ENCODE peak calls at places on chromosomes 16 and 17, in five cellular contexts. One of them, this sample, is unnamed.
A peak's percentile ranks its signal among the peaks of the same experiment; 100 is the strongest.

GRCh38 chr17:48484256-48484655 is 46.6 kb downstream of the HOXB1 start:
- DNase-seq in esophagus squamous epithelium: no peak
- DNase-seq in uterus: no peak
- DNase-seq in HCT116: no peak
- DNase-seq in IMR-90: peak; percentile 76
- DNase-seq in this sample: no peak

GRCh38 chr16:69863882-69864281 is 87.3 kb upstream of the CLEC18A start:
- DNase-seq in esophagus squamous epithelium: no peak
- DNase-seq in uterus: no peak
- DNase-seq in HCT116: no peak
- DNase-seq in IMR-90: no peak
- DNase-seq in this sample: no peak

GRCh38 chr16:71542377-71542776 is 16.2 kb downstream of the CHST4 start:
- DNase-seq in esophagus squamous epithelium: no peak
- DNase-seq in uterus: no peak
- DNase-seq in HCT116: peak; percentile 60
- DNase-seq in IMR-90: peak; percentile 6
- DNase-seq in this sample: no peak

GRCh38 chr17:2400474-2400866 is 390 bp downstream of the MNT start:
- DNase-seq in esophagus squamous epithelium: no peak
- DNase-seq in uterus: peak; percentile 56
- DNase-seq in HCT116: no peak
- DNase-seq in IMR-90: no peak
- DNase-seq in this sample: no peak

GRCh38 chr17:60421273-60422161 is 772 bp upstream of the CHCT1 start:
- DNase-seq in esophagus squamous epithelium: no peak
- DNase-seq in uterus: peak; percentile 65
- DNase-seq in HCT116: no peak
- DNase-seq in IMR-90: peak; percentile 33
- DNase-seq in this sample: peak; percentile 37

GRCh38 chr16:20114356-20114755 is 40.7 kb upstream of the GPR139 start:
- DNase-seq in esophagus squamous epithelium: no peak
- DNase-seq in uterus: no peak
- DNase-seq in HCT116: peak; percentile 53
- DNase-seq in IMR-90: no peak
- DNase-seq in this sample: no peak

GRCh38 chr17:76077582-76078110 is 1.3 kb upstream of the ZACN start:
- DNase-seq in esophagus squamous epithelium: no peak
- DNase-seq in uterus: no peak
- DNase-seq in HCT116: no peak
- DNase-seq in IMR-90: no peak
- DNase-seq in this sample: no peak

GRCh38 chr17:31877911-31878702 is 19.1 kb upstream of the COPRS start:
- DNase-seq in esophagus squamous epithelium: no peak
- DNase-seq in uterus: no peak
- DNase-seq in HCT116: no peak
- DNase-seq in IMR-90: peak; percentile 49
- DNase-seq in this sample: no peak

GRCh38 chr17:72764632-72765041 is 327.9 kb downstream of the SLC39A11 start:
- DNase-seq in esophagus squamous epithelium: no peak
- DNase-seq in uterus: no peak
- DNase-seq in HCT116: no peak
- DNase-seq in IMR-90: peak; percentile 62
- DNase-seq in this sample: no peak

GRCh38 chr16:2296662-2297505 is 29.0 kb upstream of the RNPS1 start:
- DNase-seq in esophagus squamous epithelium: no peak
- DNase-seq in uterus: no peak
- DNase-seq in HCT116: peak; percentile 8
- DNase-seq in IMR-90: no peak
- DNase-seq in this sample: no peak

GRCh38 chr17:58339775-58340622 is 11.4 kb upstream of the TSPOAP1 start:
- DNase-seq in esophagus squamous epithelium: no peak
- DNase-seq in uterus: no peak
- DNase-seq in HCT116: no peak
- DNase-seq in IMR-90: no peak
- DNase-seq in this sample: no peak

GRCh38 chr17:77914440-77915254 is 43.9 kb upstream of the TNRC6C start:
- DNase-seq in esophagus squamous epithelium: no peak
- DNase-seq in uterus: no peak
- DNase-seq in HCT116: peak; percentile 7
- DNase-seq in IMR-90: no peak
- DNase-seq in this sample: no peak

GRCh38 chr17:65593870-65594584 is 32.6 kb upstream of the AXIN2 start:
- DNase-seq in esophagus squamous epithelium: no peak
- DNase-seq in uterus: no peak
- DNase-seq in HCT116: no peak
- DNase-seq in IMR-90: peak; percentile 13
- DNase-seq in this sample: no peak

GRCh38 chr16:12682441-12682840 is 121.2 kb downstream of the CPPED1 start:
- DNase-seq in esophagus squamous epithelium: no peak
- DNase-seq in uterus: no peak
- DNase-seq in HCT116: no peak
- DNase-seq in IMR-90: no peak
- DNase-seq in this sample: no peak

GRCh38 chr16:86075488-86075785 is 176.5 kb downstream of the IRF8 start:
- DNase-seq in esophagus squamous epithelium: no peak
- DNase-seq in uterus: no peak
- DNase-seq in HCT116: no peak
- DNase-seq in IMR-90: peak; percentile 59
- DNase-seq in this sample: no peak

GRCh38 chr16:1746693-1747195 is 24.6 kb downstream of the NME3 start:
- DNase-seq in esophagus squamous epithelium: no peak
- DNase-seq in uterus: no peak
- DNase-seq in HCT116: no peak
- DNase-seq in IMR-90: no peak
- DNase-seq in this sample: no peak

GRCh38 chr17:77783991-77784820 is 174.3 kb upstream of the TNRC6C start:
- DNase-seq in esophagus squamous epithelium: no peak
- DNase-seq in uterus: no peak
- DNase-seq in HCT116: no peak
- DNase-seq in IMR-90: no peak
- DNase-seq in this sample: no peak

GRCh38 chr16:918068-918467 is 52.7 kb downstream of the LMF1 start:
- DNase-seq in esophagus squamous epithelium: no peak
- DNase-seq in uterus: no peak
- DNase-seq in HCT116: no peak
- DNase-seq in IMR-90: peak; percentile 11
- DNase-seq in this sample: no peak

GRCh38 chr17:49763735-49764558 is at the start of gene FAM117A:
- DNase-seq in esophagus squamous epithelium: peak; percentile 95
- DNase-seq in uterus: peak; percentile 96
- DNase-seq in HCT116: peak; percentile 100
- DNase-seq in IMR-90: peak; percentile 96
- DNase-seq in this sample: peak; percentile 95
- TF ChIP-seq POLR2A in esophagus squamous epithelium: no peak
- TF ChIP-seq POLR2A in uterus: peak; percentile 68
- TF ChIP-seq POLR2A in HCT116: peak; percentile 74
- TF ChIP-seq POLR2A in IMR-90: peak; percentile 46
- TF ChIP-seq POLR2A in this sample: peak; percentile 68

GRCh38 chr17:6467567-6467966 is 23.3 kb downstream of the PIMREG start:
- DNase-seq in esophagus squamous epithelium: no peak
- DNase-seq in uterus: no peak
- DNase-seq in HCT116: no peak
- DNase-seq in IMR-90: no peak
- DNase-seq in this sample: no peak

GRCh38 chr17:6465206-6466003 is 21.1 kb downstream of the PIMREG start:
- DNase-seq in esophagus squamous epithelium: no peak
- DNase-seq in uterus: no peak
- DNase-seq in HCT116: no peak
- DNase-seq in IMR-90: no peak
- DNase-seq in this sample: no peak

GRCh38 chr17:6470751-6471521 is 26.7 kb downstream of the PIMREG start:
- DNase-seq in esophagus squamous epithelium: no peak
- DNase-seq in uterus: no peak
- DNase-seq in HCT116: no peak
- DNase-seq in IMR-90: no peak
- DNase-seq in this sample: no peak

GRCh38 chr17:6470146-6470718 is 26.0 kb downstream of the PIMREG start:
- DNase-seq in esophagus squamous epithelium: no peak
- DNase-seq in uterus: no peak
- DNase-seq in HCT116: no peak
- DNase-seq in IMR-90: no peak
- DNase-seq in this sample: no peak

DNA sequence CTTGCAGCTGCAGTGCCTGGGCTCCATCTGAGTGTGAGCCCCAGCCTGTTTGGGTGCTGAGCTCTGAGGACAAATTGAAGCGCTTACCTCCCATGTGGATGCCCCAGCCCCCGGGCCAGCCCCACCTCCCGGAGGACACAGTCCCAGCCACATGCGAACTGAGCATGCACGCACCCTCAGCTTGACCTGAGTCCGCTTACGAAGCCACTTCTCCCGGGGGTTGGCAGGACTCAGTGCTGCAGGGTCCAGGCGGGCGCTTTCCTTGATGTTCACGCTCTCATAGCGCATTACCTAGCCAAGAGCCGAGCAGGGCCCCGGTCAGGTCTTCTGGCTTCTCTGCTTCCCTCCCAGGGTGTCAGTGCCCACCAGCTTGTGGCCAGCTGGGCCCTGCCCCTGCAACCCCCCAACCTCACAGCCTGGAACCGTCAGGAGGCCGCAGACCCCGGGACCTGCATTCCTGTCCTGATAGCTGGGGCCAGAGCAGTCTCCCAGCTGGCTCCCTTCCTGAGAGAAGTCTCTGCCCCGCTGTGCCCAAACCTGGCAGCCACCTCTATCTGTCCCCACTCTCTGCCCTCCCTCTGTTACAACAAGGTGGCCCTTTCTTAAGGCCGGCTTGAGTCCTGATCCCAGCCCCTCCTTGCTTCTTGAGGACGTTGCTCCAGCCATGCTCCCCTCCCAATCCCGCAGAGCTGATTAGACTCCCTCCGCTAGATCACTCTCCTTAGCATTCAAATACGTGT is 24.0 kb downstream of the PIMREG start:
- DNase-seq in esophagus squamous epithelium: no peak
- DNase-seq in uterus: no peak
- DNase-seq in HCT116: no peak
- DNase-seq in IMR-90: no peak
- DNase-seq in this sample: no peak
- H3K27me3 ChIP-seq in esophagus squamous epithelium: no peaks in the 10 kb centered on the region
- H3K27me3 ChIP-seq in uterus: no peaks in the 10 kb centered on the region
- H3K27me3 ChIP-seq in HCT116: no peaks in the 10 kb centered on the region
- H3K27me3 ChIP-seq in IMR-90: no peaks in the 10 kb centered on the region
- H3K27me3 ChIP-seq in this sample: no peaks in the 10 kb centered on the region

GRCh38 chr17:64349949-64350348 is 40.7 kb downstream of the PECAM1 start:
- DNase-seq in esophagus squamous epithelium: no peak
- DNase-seq in uterus: no peak
- DNase-seq in HCT116: no peak
- DNase-seq in IMR-90: no peak
- DNase-seq in this sample: no peak
- TF ChIP-seq POLR2A in esophagus squamous epithelium: no peak
- TF ChIP-seq POLR2A in uterus: no peak
- TF ChIP-seq POLR2A in HCT116: no peak
- TF ChIP-seq POLR2A in IMR-90: no peak
- TF ChIP-seq POLR2A in this sample: no peak

GRCh38 chr17:42118126-42118510 is 3.0 kb downstream of the KAT2A start:
- DNase-seq in esophagus squamous epithelium: no peak
- DNase-seq in uterus: no peak
- DNase-seq in HCT116: no peak
- DNase-seq in IMR-90: no peak
- DNase-seq in this sample: no peak
- H3K27me3 ChIP-seq in esophagus squamous epithelium: no peaks in the 10 kb centered on the region
- H3K27me3 ChIP-seq in uterus: no peaks in the 10 kb centered on the region
- H3K27me3 ChIP-seq in HCT116: no peaks in the 10 kb centered on the region
- H3K27me3 ChIP-seq in IMR-90: no peaks in the 10 kb centered on the region
- H3K27me3 ChIP-seq in this sample: no peaks in the 10 kb centered on the region

GRCh38 chr17:81636505-81637288 is at the start of the genes NPLOC4 and TSPAN10:
- DNase-seq in esophagus squamous epithelium: no peak
- DNase-seq in uterus: peak; percentile 89
- DNase-seq in HCT116: peak; percentile 71
- DNase-seq in IMR-90: peak; percentile 80
- DNase-seq in this sample: peak; percentile 80
- TF ChIP-seq POLR2A in esophagus squamous epithelium: peak; percentile 53
- TF ChIP-seq POLR2A in uterus: peak; percentile 61
- TF ChIP-seq POLR2A in HCT116: peak; percentile 81
- TF ChIP-seq POLR2A in IMR-90: peak; percentile 92
- TF ChIP-seq POLR2A in this sample: peak; percentile 97

GRCh38 chr17:38608648-38609047 is 2.9 kb upstream of the SRCIN1 start:
- DNase-seq in esophagus squamous epithelium: no peak
- DNase-seq in uterus: no peak
- DNase-seq in HCT116: no peak
- DNase-seq in IMR-90: no peak
- DNase-seq in this sample: no peak
- H3K27me3 ChIP-seq in esophagus squamous epithelium: peaks cover 10% of the 10 kb centered on the region
- H3K27me3 ChIP-seq in uterus: no peaks in the 10 kb centered on the region
- H3K27me3 ChIP-seq in HCT116: no peaks in the 10 kb centered on the region
- H3K27me3 ChIP-seq in IMR-90: peaks cover 74% of the 10 kb centered on the region
- H3K27me3 ChIP-seq in this sample: peaks cover 39% of the 10 kb centered on the region

DNA sequence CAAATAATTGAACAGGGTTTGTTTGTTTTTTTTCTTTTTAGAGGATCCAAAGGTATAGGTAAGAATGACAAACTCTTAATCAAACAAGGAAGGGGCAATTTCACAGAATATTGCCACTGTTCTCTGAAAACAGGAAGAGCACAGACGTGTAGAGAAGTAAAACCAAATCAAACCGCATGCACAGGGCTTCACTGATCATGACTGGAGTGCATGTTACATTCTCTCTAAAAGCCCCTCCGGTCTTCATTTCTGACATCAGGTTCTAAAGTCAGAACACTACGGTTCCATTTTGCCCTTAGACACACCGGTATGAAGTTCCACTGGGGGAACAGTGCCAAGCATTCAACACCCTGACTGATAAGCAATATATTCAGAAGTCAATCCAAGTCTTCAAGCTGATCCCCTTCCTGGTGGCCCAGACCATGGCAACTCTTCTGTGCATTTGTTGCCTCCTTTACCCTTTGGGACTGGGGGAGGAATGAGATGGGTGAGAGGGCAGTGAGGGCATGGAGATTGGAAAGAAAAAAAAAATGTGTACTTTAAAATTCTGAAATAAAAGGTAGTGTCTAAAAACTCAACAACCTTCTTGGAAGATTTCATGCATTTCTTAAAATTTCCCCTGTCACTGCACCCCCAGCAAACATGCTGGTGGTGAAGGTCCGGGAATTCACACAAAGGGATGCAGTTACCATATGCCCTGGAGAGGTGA is 1.4 kb downstream of the MMD start:
- DNase-seq in esophagus squamous epithelium: no peak
- DNase-seq in uterus: no peak
- DNase-seq in HCT116: no peak
- DNase-seq in IMR-90: no peak
- DNase-seq in this sample: no peak
- TF ChIP-seq POLR2A in esophagus squamous epithelium: no peak
- TF ChIP-seq POLR2A in uterus: no peak
- TF ChIP-seq POLR2A in HCT116: no peak
- TF ChIP-seq POLR2A in IMR-90: no peak
- TF ChIP-seq POLR2A in this sample: no peak

GRCh38 chr16:55322327-55322726 is 1.7 kb upstream of the IRX6 start:
- DNase-seq in esophagus squamous epithelium: no peak
- DNase-seq in uterus: no peak
- DNase-seq in HCT116: no peak
- DNase-seq in IMR-90: no peak
- DNase-seq in this sample: no peak
- H3K27me3 ChIP-seq in esophagus squamous epithelium: no peaks in the 10 kb centered on the region
- H3K27me3 ChIP-seq in uterus: no peaks in the 10 kb centered on the region
- H3K27me3 ChIP-seq in HCT116: peaks cover 54% of the 10 kb centered on the region
- H3K27me3 ChIP-seq in IMR-90: peaks cover 13% of the 10 kb centered on the region
- H3K27me3 ChIP-seq in this sample: peaks cover 19% of the 10 kb centered on the region